ENCODE peak calls at places on chromosomes 1 and 21, in five cellular contexts. D is A549, E is body of pancreas, Q is esophagus squamous epithelium, I is stomach. H is an unnamed sample.

GRCh38 chr1:150006881-150007401 is 3.6 kb downstream of the OTUD7B start:
- DNase-seq in D (no peak), E (no peak), Q (no peak), I (no peak), H (no peak)

GRCh38 chr1:182205378-182206022 is 144.0 kb upstream of the ZNF648 start:
- DNase-seq in D (no peak), E (no peak), Q (no peak), I (no peak), H (no peak)

GRCh38 chr1:231666220-231666956 is 39.8 kb downstream of the DISC1 start:
- DNase-seq in D (no peak), E (no peak), Q (no peak), I (no peak), H (no peak)

GRCh38 chr1:222792744-222793143 is 22.1 kb upstream of the DISP1 start:
- DNase-seq in D (peak), E (no peak), Q (no peak), I (no peak), H (no peak)

GRCh38 chr1:225768662-225769426 is 8.8 kb upstream of the SRP9 start:
- DNase-seq in D (no peak), E (no peak), Q (no peak), I (no peak), H (no peak)

GRCh38 chr21:38733973-38734546 is 71.7 kb upstream of the ETS2 start:
- DNase-seq in D (peak), E (peak), Q (peak), I (peak), H (peak)

GRCh38 chr1:1783320-1783719 is 5.0 kb upstream of the NADK start:
- DNase-seq in D (no peak), E (no peak), Q (no peak), I (no peak), H (peak)

GRCh38 chr1:224212618-224213037 is 29.6 kb downstream of the DEGS1 start:
- DNase-seq in D (no peak), E (no peak), Q (no peak), I (no peak), H (no peak)

GRCh38 chr1:165057956-165058355 is 298.6 kb downstream of the LMX1A start:
- DNase-seq in D (no peak), E (no peak), Q (no peak), I (no peak), H (no peak)

GRCh38 chr1:42774928-42775549 is 8.0 kb downstream of the C1orf50 start:
- DNase-seq in D (no peak), E (no peak), Q (no peak), I (no peak), H (no peak)

GRCh38 chr1:169113613-169114119 is 7.2 kb downstream of the ATP1B1 start:
- DNase-seq in D (peak), E (no peak), Q (no peak), I (no peak), H (no peak)

GRCh38 chr1:155569988-155570592 is 7.5 kb upstream of the ASH1L start:
- DNase-seq in D (no peak), E (no peak), Q (no peak), I (no peak), H (no peak)

GRCh38 chr1:200373811-200374231 is 36.0 kb downstream of the ZNF281 start:
- DNase-seq in D (no peak), E (no peak), Q (no peak), I (no peak), H (no peak)

GRCh38 chr1:111453706-111454105 is 4.4 kb downstream of the ATP5PB start:
- DNase-seq in D (no peak), E (no peak), Q (no peak), I (no peak), H (no peak)

GRCh38 chr1:33849206-33849605 is 14.7 kb upstream of the HMGB4 start:
- DNase-seq in D (no peak), E (no peak), Q (no peak), I (no peak), H (no peak)

GRCh38 chr1:83818916-83819315 is 180.0 kb downstream of the TTLL7 start:
- DNase-seq in D (no peak), E (peak), Q (no peak), I (no peak), H (peak)

GRCh38 chr1:106768501-106768900 is 288.0 kb upstream of the PRMT6 start:
- DNase-seq in D (no peak), E (no peak), Q (no peak), I (no peak), H (no peak)

GRCh38 chr1:18178125-18178524 is 70.5 kb downstream of the IGSF21 start:
- DNase-seq in D (no peak), E (no peak), Q (no peak), I (no peak), H (no peak)

GRCh38 chr1:177274687-177275211 is 104.0 kb downstream of the BRINP2 start:
- DNase-seq in D (no peak), E (peak), Q (no peak), I (peak), H (no peak)

GRCh38 chr1:113809651-113810602 is 2.3 kb downstream of the RSBN1 start:
- DNase-seq in D (no peak), E (no peak), Q (no peak), I (no peak), H (peak)

GRCh38 chr1:248786106-248786665 is 30.6 kb upstream of the LYPD8 start:
- DNase-seq in D (no peak), E (no peak), Q (no peak), I (no peak), H (no peak)

GRCh38 chr1:109531826-109532364 is 7.8 kb upstream of the GPR61 start:
- DNase-seq in D (no peak), E (no peak), Q (no peak), I (no peak), H (no peak)

GRCh38 chr1:113210248-113210647 is 137.2 kb downstream of the LRIG2 start:
- DNase-seq in D (no peak), E (peak), Q (no peak), I (peak), H (peak)

GRCh38 chr1:149929847-149930246 is 2.2 kb upstream of the SF3B4 start:
- DNase-seq in D (no peak), E (no peak), Q (no peak), I (no peak), H (no peak)

GRCh38 chr1:193406901-193407300 is 220.5 kb upstream of the B3GALT2 start:
- DNase-seq in D (peak), E (peak), Q (no peak), I (no peak), H (no peak)

GRCh38 chr1:15849775-15850449 is 2.4 kb downstream of the SPEN start:
- DNase-seq in D (peak), E (peak), Q (no peak), I (peak), H (peak)

GRCh38 chr1:31505884-31506497 is 70.3 kb upstream of the TINAGL1 start:
- DNase-seq in D (no peak), E (no peak), Q (no peak), I (no peak), H (no peak)

GRCh38 chr1:15260418-15261154 is 13.6 kb downstream of the FHAD1 start:
- DNase-seq in D (no peak), E (peak), Q (no peak), I (no peak), H (no peak)

GRCh38 chr1:107689157-107689556 is 275.8 kb downstream of the VAV3 start:
- DNase-seq in D (no peak), E (no peak), Q (no peak), I (peak), H (no peak)

GRCh38 chr21:9837946-9838801 is 683.2 kb upstream of the TPTE start:
- DNase-seq in D (no peak), E (no peak), Q (no peak), I (no peak), H (no peak)

GRCh38 chr1:115507256-115507589 is 134.5 kb upstream of the VANGL1 start:
- DNase-seq in D (no peak), E (peak), Q (no peak), I (no peak), H (no peak)

GRCh38 chr1:29624320-29624719 is 388.0 kb downstream of the PTPRU start:
- DNase-seq in D (no peak), E (no peak), Q (no peak), I (no peak), H (no peak)

GRCh38 chr1:174367892-174368291 is 79.9 kb upstream of the GPR52 start:
- DNase-seq in D (no peak), E (no peak), Q (no peak), I (no peak), H (no peak)

GRCh38 chr1:33169290-33170055 is 12.4 kb downstream of the TRIM62 start:
- DNase-seq in D (no peak), E (no peak), Q (no peak), I (no peak), H (no peak)

GRCh38 chr1:213658508-213658907 is 329.3 kb upstream of the PROX1 start:
- DNase-seq in D (no peak), E (no peak), Q (no peak), I (no peak), H (no peak)

GRCh38 chr1:2238361-2239055 is 10.4 kb downstream of the SKI start:
- DNase-seq in D (no peak), E (peak), Q (no peak), I (peak), H (no peak)

DNA sequence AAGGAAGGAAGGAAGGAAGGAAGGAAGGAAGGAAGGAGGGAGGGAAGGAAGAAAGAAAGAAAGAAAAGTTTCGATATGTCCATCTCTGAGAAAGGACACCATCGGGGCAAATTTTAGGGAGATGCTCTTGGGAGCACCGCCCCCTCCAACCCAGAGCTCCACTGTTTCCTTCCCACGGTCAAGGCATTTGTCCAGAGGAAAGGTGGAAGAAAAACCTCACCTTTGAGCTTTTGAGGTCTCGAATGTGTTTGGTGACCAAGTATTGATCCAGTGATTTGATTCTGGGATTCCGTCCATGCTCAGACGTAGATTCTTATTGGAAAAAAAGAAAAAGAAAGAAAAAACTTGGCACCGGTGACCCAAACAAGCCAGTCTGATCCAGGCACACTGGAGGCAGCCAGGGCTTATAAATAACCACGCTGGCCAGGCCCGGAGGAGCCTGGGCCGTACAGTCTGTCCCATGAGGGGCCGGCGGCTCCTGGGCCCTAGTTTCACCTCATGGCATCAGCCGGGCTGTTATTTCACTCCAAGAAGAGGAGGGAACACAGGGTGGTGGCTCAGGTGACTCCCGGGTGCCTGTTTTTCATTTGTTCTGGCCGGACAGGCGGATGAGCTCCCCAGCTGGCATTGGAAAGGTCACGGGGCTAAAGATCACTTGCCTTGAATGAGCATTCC is 36.1 kb upstream of the SLC25A33 start:
- DNase-seq in D (no peak), E (peak), Q (no peak), I (peak), H (no peak)
- TF ChIP-seq POLR2A in D (no peak), E (no peak), Q (no peak), I (no peak), H (no peak)

GRCh38 chr1:236518343-236518742 is 5.4 kb upstream of the LGALS8 start:
- DNase-seq in D (no peak), E (no peak), Q (no peak), I (no peak), H (no peak)

GRCh38 chr1:236520445-236521005 is 3.3 kb upstream of the LGALS8 start:
- DNase-seq in D (no peak), E (no peak), Q (no peak), I (no peak), H (no peak)

GRCh38 chr1:236515443-236515958 is 8.3 kb upstream of the LGALS8 start:
- DNase-seq in D (no peak), E (peak), Q (no peak), I (no peak), H (no peak)

GRCh38 chr1:236514703-236515442 is 8.9 kb upstream of the LGALS8 start:
- DNase-seq in D (no peak), E (no peak), Q (no peak), I (no peak), H (no peak)

GRCh38 chr1:236516929-236517704 is 6.7 kb upstream of the LGALS8 start:
- DNase-seq in D (peak), E (no peak), Q (no peak), I (no peak), H (no peak)
- H3K27ac ChIP-seq in D (peak), E (peak), Q (no peak), I (peak), H (no peak)

DNA sequence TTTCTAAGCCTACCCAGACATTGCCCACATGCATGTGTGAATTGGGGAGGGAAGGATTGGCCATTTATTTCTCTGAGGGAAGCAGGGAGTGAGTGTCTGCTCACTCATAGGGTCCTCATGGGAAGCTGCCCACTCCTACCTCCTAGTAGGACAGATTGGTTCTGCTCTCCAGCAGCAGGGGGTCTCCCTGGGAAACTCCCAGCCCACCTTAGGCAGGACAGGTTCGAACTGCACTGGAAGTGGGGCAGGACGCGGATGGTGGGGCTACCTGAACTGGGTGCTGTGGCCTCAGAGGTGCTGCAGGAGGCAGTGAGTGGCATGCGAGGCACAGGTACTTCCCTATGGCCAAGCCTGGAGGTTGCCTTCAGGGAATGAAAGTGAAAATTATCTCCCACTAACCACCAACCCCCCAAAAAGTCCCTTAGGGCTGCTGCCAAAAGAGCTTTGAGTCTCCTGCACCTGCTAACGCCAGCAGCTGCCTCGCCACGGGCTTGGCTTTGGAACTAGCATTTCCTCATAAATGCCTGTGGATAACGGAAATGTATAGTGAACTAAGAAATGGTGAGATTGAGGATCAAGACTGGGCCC is 157.0 kb upstream of the COA6 start:
- DNase-seq in D (no peak), E (no peak), Q (no peak), I (no peak), H (no peak)
- TF ChIP-seq CTCF in D (no peak), E (no peak), Q (no peak), I (no peak), H (no peak)

GRCh38 chr1:185560760-185561159 is 173.4 kb upstream of the HMCN1 start:
- DNase-seq in D (no peak), E (no peak), Q (no peak), I (no peak), H (no peak)

GRCh38 chr1:185559151-185559550 is 175.0 kb upstream of the HMCN1 start:
- DNase-seq in D (no peak), E (no peak), Q (no peak), I (no peak), H (no peak)

GRCh38 chr1:185555743-185556142 is 178.4 kb upstream of the HMCN1 start:
- DNase-seq in D (no peak), E (no peak), Q (no peak), I (no peak), H (no peak)

GRCh38 chr1:185559684-185560310 is 174.4 kb upstream of the HMCN1 start:
- DNase-seq in D (peak), E (peak), Q (no peak), I (peak), H (peak)

DNA sequence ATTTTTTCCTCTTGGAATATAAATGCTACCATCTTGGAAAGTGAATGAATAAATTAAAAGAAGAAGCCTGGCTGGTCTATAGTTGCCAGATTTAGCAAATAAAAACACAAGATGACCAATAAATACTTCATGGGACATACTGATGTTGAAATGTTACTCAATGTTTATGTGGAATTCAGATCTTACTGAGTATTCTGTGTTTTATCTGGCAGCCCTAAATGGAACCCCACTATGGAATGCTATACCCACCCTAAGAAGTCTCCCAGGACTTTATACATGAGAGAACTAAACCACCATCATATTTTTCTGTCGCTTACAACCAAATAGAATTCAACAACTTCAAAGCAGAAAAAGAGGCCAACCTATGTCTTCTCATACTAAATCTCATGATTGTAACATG is 177.6 kb upstream of the HMCN1 start:
- DNase-seq in D (no peak), E (no peak), Q (no peak), I (no peak), H (no peak)
- TF ChIP-seq POLR2A in D (no peak), E (no peak), Q (no peak), I (no peak), H (no peak)

GRCh38 chr1:180939706-180940094 is 27.0 kb downstream of the KIAA1614 start:
- DNase-seq in D (no peak), E (no peak), Q (no peak), I (no peak), H (no peak)

GRCh38 chr1:180936110-180937011 is 23.7 kb downstream of the KIAA1614 start:
- DNase-seq in D (no peak), E (no peak), Q (no peak), I (no peak), H (no peak)

GRCh38 chr1:180937012-180937372 is 24.3 kb downstream of the KIAA1614 start:
- DNase-seq in D (no peak), E (no peak), Q (no peak), I (no peak), H (no peak)

GRCh38 chr1:180939072-180939705 is 26.5 kb downstream of the KIAA1614 start:
- DNase-seq in D (no peak), E (no peak), Q (no peak), I (no peak), H (no peak)

DNA sequence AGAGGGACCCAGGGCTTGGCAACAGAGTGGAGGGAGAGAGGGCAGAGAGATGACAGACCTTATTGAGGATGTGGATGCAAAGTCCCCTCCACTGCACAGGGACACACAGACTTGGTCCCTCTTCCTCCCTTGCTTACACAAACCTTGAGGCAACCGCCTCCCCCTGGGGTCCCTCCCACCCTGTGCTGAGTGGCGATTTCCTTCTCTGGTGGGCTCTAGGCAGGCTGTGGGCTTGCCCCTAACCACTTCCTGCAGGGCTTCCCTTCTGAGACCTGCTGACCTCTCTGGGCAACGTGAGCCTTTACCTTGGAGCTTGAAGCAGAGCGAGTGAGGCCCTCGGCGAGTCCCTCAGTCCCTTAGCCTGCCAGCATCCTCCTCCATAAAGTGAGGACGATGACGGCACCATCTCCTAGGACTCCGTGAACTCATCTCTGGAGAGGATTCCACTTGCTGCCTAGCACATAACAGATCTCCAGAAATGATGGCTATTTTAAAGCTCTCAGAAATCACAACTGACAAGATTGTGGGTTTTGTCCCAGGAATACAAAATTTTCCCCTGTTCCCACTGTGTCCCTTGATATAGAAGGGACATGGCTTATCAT is 25.0 kb downstream of the KIAA1614 start:
- DNase-seq in D (no peak), E (no peak), Q (no peak), I (no peak), H (no peak)
- H3K27ac ChIP-seq in D (no peak), E (no peak), Q (no peak), I (no peak), H (no peak)

DNA sequence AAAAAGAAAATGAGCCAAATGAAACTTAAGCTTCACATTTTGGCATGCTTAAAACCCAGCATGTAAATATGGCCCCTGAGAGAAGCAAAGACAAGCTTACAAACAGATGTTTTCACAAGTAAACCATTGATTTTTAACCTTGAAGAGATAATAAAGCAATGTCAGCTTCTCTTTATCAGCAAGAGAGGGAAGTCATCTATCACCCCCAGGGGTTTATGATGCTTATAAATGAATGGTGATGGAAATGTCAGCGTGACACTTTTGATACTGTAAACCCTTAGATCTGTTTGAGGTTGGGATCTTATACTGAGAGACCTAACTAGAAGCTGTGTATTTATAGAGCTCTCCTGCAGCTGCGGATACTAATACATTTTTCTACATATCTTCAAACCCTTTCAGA is 471.3 kb downstream of the PLA2G4A start:
- DNase-seq in D (no peak), E (no peak), Q (no peak), I (no peak), H (no peak)
- TF ChIP-seq CTCF in D (no peak), E (no peak), Q (no peak), I (no peak), H (no peak)

GRCh38 chr1:23177438-23178380 is 9.1 kb upstream of the LUZP1 start:
- DNase-seq in D (no peak), E (peak), Q (peak), I (peak), H (peak)
- TF ChIP-seq POLR2A in D (no peak), E (peak), Q (peak), I (no peak), H (no peak)

DNA sequence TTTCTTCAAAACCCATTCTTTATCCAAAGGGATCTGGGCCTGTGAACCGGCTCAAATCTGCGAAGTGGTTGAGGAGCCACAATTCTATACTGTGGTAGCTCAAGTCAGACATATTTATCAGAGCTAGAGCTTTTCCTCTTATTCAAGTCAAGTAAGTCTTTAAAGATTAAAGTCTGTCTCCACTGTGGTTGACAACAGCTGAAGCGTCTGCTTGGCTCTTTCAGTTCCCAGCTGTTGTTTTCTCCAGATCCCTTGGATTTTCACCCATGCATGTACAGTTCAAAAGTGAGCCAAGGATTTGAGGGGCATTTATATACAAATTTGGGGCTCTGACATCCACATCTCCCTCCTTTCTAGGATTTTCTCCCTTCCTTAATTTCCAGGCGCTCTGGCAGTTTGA is 66.9 kb downstream of the C1orf185 start:
- DNase-seq in D (no peak), E (no peak), Q (no peak), I (no peak), H (no peak)
- H3K27ac ChIP-seq in D (no peak), E (no peak), Q (no peak), I (no peak), H (no peak)

H was measured in transverse colon.